ENCODE peak calls at places on chromosomes 3 and 15, in six cellular contexts. C is AG08395; L is ELF-1; Z is fibroblast of pulmonary artery; D is transverse colon; S is stimulated activated naive B cell treated with anti-CD40 and anti-IgM and Interleukin-4, amounts not matched to agents 10 μg/mL and 1 μg/mL and 100 μg/mL, for 72 hours. F is an unnamed sample.

GRCh38 chr15:80779658-80780415 is 667 bp downstream of the CEMIP start:
- DNase-seq in C (peak; percentile 51), Z (peak; percentile 50), D (peak; percentile 11), L (peak; percentile 50), S (no peak), F (peak; percentile 51)

GRCh38 chr3:126488205-126488604 is 12.5 kb upstream of the ZXDC start:
- DNase-seq in Z (no peak), C (no peak), D (no peak), S (no peak), L (peak; percentile 11), F (peak; percentile 48)

GRCh38 chr3:15017191-15017590 is 47.9 kb downstream of the MRPS25 start:
- DNase-seq in D (no peak), Z (no peak), S (no peak), C (no peak), L (no peak), F (no peak)

GRCh38 chr15:100913961-100914360 is 5.2 kb upstream of the LRRK1 start:
- DNase-seq in C (no peak), S (no peak), L (no peak), D (no peak), Z (no peak), F (no peak)

GRCh38 chr3:129182390-129183180 is 1.1 kb downstream of the CNBP start:
- DNase-seq in D (peak; percentile 24), C (peak; percentile 45), L (peak; percentile 63), S (no peak), Z (peak; percentile 16), F (peak; percentile 12)

GRCh38 chr15:78174398-78174797 is 25.2 kb downstream of the IDH3A start:
- DNase-seq in Z (no peak), S (no peak), D (peak; percentile 49), C (no peak), L (no peak), F (no peak)

GRCh38 chr15:58547628-58548307 is 116.0 kb downstream of the LIPC start:
- DNase-seq in S (no peak), C (no peak), D (no peak), Z (no peak), L (no peak), F (no peak)

GRCh38 chr3:10883478-10884234 is 67.6 kb downstream of the SLC6A11 start:
- DNase-seq in Z (peak; percentile 8), C (no peak), D (no peak), L (peak; percentile 9), S (no peak), F (peak; percentile 69)

GRCh38 chr15:100720406-100720967 is 118.1 kb downstream of the ASB7 start:
- DNase-seq in L (no peak), Z (no peak), S (no peak), D (no peak), C (no peak), F (no peak)

GRCh38 chr3:169171739-169172138 is 491.8 kb downstream of the MECOM start:
- DNase-seq in S (no peak), C (peak; percentile 6), D (no peak), Z (peak; percentile 69), L (no peak), F (no peak)

GRCh38 chr3:127786358-127787070 is 35.8 kb downstream of the MGLL start:
- DNase-seq in L (no peak), S (no peak), Z (no peak), C (peak; percentile 75), D (peak; percentile 92), F (peak; percentile 27)

GRCh38 chr3:156400062-156400461 is 154.9 kb downstream of the SSR3 start:
- DNase-seq in Z (no peak), C (no peak), S (no peak), D (no peak), L (no peak), F (no peak)

GRCh38 chr3:151169700-151170224 is 33.3 kb downstream of the GPR171 start:
- DNase-seq in D (peak; percentile 32), C (peak; percentile 12), L (no peak), Z (no peak), S (peak; percentile 51), F (no peak)

GRCh38 chr3:67517781-67518180 is 136.6 kb downstream of the SUCLG2 start:
- DNase-seq in L (no peak), D (no peak), Z (no peak), S (no peak), C (no peak), F (no peak)

GRCh38 chr3:160649596-160649995 is 27.4 kb upstream of the ARL14 start:
- DNase-seq in S (no peak), C (no peak), D (no peak), Z (no peak), L (no peak), F (no peak)

GRCh38 chr3:113179235-113179829 is 32.0 kb upstream of the BOC start:
- DNase-seq in Z (no peak), D (no peak), C (no peak), S (no peak), L (no peak), F (no peak)

GRCh38 chr3:64351713-64352595 is 126.7 kb upstream of the PRICKLE2 start:
- DNase-seq in C (peak; percentile 31), D (no peak), L (no peak), Z (peak; percentile 47), S (no peak), F (peak; percentile 47)

GRCh38 chr3:179688847-179689246 is 36.0 kb downstream of the USP13 start:
- DNase-seq in Z (no peak), D (no peak), S (no peak), C (peak; percentile 33), L (no peak), F (no peak)

GRCh38 chr15:87031545-87032230 is 952.0 kb downstream of the AGBL1 start:
- DNase-seq in D (no peak), L (no peak), Z (no peak), C (no peak), S (no peak), F (no peak)

GRCh38 chr3:146160964-146161724 is at the start of gene PLOD2:
- DNase-seq in L (peak; percentile 90), S (peak; percentile 4), C (peak; percentile 69), Z (peak; percentile 94), D (peak; percentile 83), F (peak; percentile 89)

GRCh38 chr3:24608701-24609387 is 114.2 kb upstream of the THRB start:
- DNase-seq in C (peak; percentile 27), S (no peak), L (no peak), Z (no peak), D (no peak), F (no peak)

GRCh38 chr15:90114451-90114901 is 12.2 kb upstream of the IDH2 start:
- DNase-seq in Z (no peak), C (no peak), S (no peak), L (no peak), D (no peak), F (no peak)

GRCh38 chr3:71583569-71584215 is at the start of gene FOXP1:
- DNase-seq in S (peak; percentile 68), C (peak; percentile 58), D (peak; percentile 83), L (peak; percentile 72), Z (peak; percentile 76), F (peak; percentile 87)

GRCh38 chr3:72998489-72998888 is 1.9 kb downstream of the PPP4R2 start:
- DNase-seq in S (no peak), Z (no peak), C (no peak), L (no peak), D (no peak), F (no peak)

GRCh38 chr3:23686535-23686934 is 119.2 kb upstream of the UBE2E1 start:
- DNase-seq in S (no peak), D (no peak), C (no peak), Z (no peak), L (peak; percentile 20), F (no peak)

GRCh38 chr15:95932676-95933075 is 397.8 kb upstream of the NR2F2 start:
- DNase-seq in D (no peak), S (no peak), Z (peak; percentile 27), L (no peak), C (peak; percentile 26), F (no peak)

GRCh38 chr3:13593615-13594014 is 44.7 kb downstream of the FBLN2 start:
- DNase-seq in Z (no peak), C (no peak), L (no peak), D (no peak), S (no peak), F (no peak)

GRCh38 chr3:20537234-20537633 is 351.2 kb upstream of the SGO1 start:
- DNase-seq in C (no peak), D (no peak), L (no peak), Z (no peak), S (no peak), F (no peak)

GRCh38 chr15:58770519-58770856 is 614 bp upstream of the MINDY2 start:
- DNase-seq in Z (peak; percentile 86), L (no peak), D (peak; percentile 16), C (peak; percentile 68), S (peak; percentile 37), F (no peak)

GRCh38 chr3:58059349-58060321 is 51.4 kb downstream of the FLNB start:
- DNase-seq in L (peak; percentile 77), D (peak; percentile 64), Z (peak; percentile 78), S (no peak), C (peak; percentile 75), F (no peak)

GRCh38 chr15:75597667-75598341 is 18.7 kb upstream of the PTPN9 start:
- DNase-seq in C (peak; percentile 30), S (no peak), L (no peak), Z (peak; percentile 36), D (no peak), F (peak; percentile 24)

GRCh38 chr15:69939513-69940440 is 157.9 kb downstream of the TLE3 start:
- DNase-seq in C (no peak), S (no peak), D (no peak), Z (no peak), L (peak; percentile 77), F (peak; percentile 80)

GRCh38 chr3:185656321-185656840 is 70.3 kb downstream of the SENP2 start:
- DNase-seq in D (peak; percentile 30), S (no peak), L (no peak), C (peak; percentile 95), Z (peak; percentile 99), F (no peak)

GRCh38 chr3:128367726-128368125 is 99.0 kb downstream of the DNAJB8 start:
- DNase-seq in L (peak; percentile 43), S (no peak), Z (no peak), C (peak; percentile 21), D (no peak), F (peak; percentile 33)